ENCODE peak calls at places on chromosome 21, in nine cellular contexts. F is NCI-H2081, R is T-helper 2 cell, U is PC-3, M is Peyer's patch, E is hypothalamus, V is T follicular helper cell, K is adrenal gland, T is mucosa of gallbladder. D is an unnamed sample.

GRCh38 chr21:45364464-45365185 is 40.3 kb upstream of the COL18A1 start:
- DNase-seq in F (no peak), R (no peak), U (no peak), M (no peak), E (no peak), V (no peak), K (peak; percentile 41), T (no peak), D (no peak)

GRCh38 chr21:37257526-37257966 is 9.6 kb downstream of the VPS26C start:
- DNase-seq in F (no peak), R (no peak), U (peak; percentile 47), M (peak; percentile 20), E (no peak), V (no peak), K (peak; percentile 43), T (no peak), D (no peak)

GRCh38 chr21:25835397-25835796 is 100.6 kb downstream of the GABPA start:
- DNase-seq in F (no peak), R (no peak), U (no peak), M (no peak), E (no peak), V (no peak), K (peak; percentile 48), T (no peak), D (no peak)

GRCh38 chr21:33761104-33762036 is 119.1 kb downstream of the ITSN1 start:
- DNase-seq in F (no peak), R (no peak), U (peak; percentile 93), M (no peak), E (no peak), V (no peak), K (no peak), T (peak; percentile 55), D (no peak)

GRCh38 chr21:42666023-42666747 is 12.8 kb downstream of the PDE9A start:
- DNase-seq in F (no peak), R (no peak), U (peak; percentile 29), M (no peak), E (no peak), V (no peak), K (peak; percentile 89), T (no peak), D (no peak)

GRCh38 chr21:46545363-46545762 is 59.5 kb downstream of the S100B start:
- DNase-seq in F (no peak), R (no peak), U (peak; percentile 6), M (no peak), E (no peak), V (no peak), K (no peak), T (no peak), D (no peak)

GRCh38 chr21:32331444-32332305 is 33.0 kb downstream of the MRAP start:
- DNase-seq in F (no peak), R (no peak), U (no peak), M (no peak), E (no peak), V (no peak), K (no peak), T (no peak), D (no peak)

GRCh38 chr21:42162831-42163510 is 56.0 kb upstream of the ABCG1 start:
- DNase-seq in F (no peak), R (no peak), U (peak; percentile 12), M (no peak), E (no peak), V (no peak), K (no peak), T (no peak), D (no peak)

GRCh38 chr21:38661296-38662223 is 144.2 kb upstream of the ETS2 start:
- DNase-seq in F (no peak), R (no peak), U (no peak), M (no peak), E (no peak), V (no peak), K (peak; percentile 33), T (no peak), D (no peak)

GRCh38 chr21:25916226-25916625 is 181.5 kb downstream of the GABPA start:
- DNase-seq in F (no peak), R (no peak), U (peak; percentile 46), M (no peak), E (no peak), V (no peak), K (no peak), T (no peak), D (no peak)

GRCh38 chr21:46150491-46151121 is 4.8 kb downstream of the FTCD start:
- DNase-seq in F (no peak), R (no peak), U (no peak), M (no peak), E (no peak), V (no peak), K (peak; percentile 22), T (no peak), D (no peak)

GRCh38 chr21:44987301-44987885 is 47.6 kb downstream of the SLX9 start:
- DNase-seq in F (no peak), R (no peak), U (no peak), M (no peak), E (no peak), V (no peak), K (peak; percentile 11), T (no peak), D (no peak)

GRCh38 chr21:23968722-23969647 is 1638.3 kb downstream of the MRPL39 start:
- DNase-seq in F (peak; percentile 90), R (no peak), U (peak; percentile 93), M (peak; percentile 80), E (no peak), V (peak; percentile 57), K (peak; percentile 34), T (peak; percentile 36), D (no peak)

GRCh38 chr21:41425954-41426655 is at the start of gene MX1:
- DNase-seq in F (no peak), R (peak; percentile 63), U (peak; percentile 55), M (peak; percentile 88), E (no peak), V (peak; percentile 81), K (peak; percentile 70), T (peak; percentile 74), D (peak; percentile 71)

GRCh38 chr21:38645282-38645681 is 147.0 kb upstream of the ERG start:
- DNase-seq in F (no peak), R (no peak), U (peak; percentile 76), M (no peak), E (no peak), V (no peak), K (no peak), T (no peak), D (no peak)

GRCh38 chr21:39863111-39863510 is 4.1 kb upstream of the PCP4 start:
- DNase-seq in F (peak; percentile 77), R (no peak), U (peak; percentile 59), M (no peak), E (peak; percentile 28), V (no peak), K (no peak), T (peak; percentile 82), D (no peak)

GRCh38 chr21:15617968-15618367 is 111.8 kb upstream of the USP25 start:
- DNase-seq in F (no peak), R (no peak), U (peak; percentile 86), M (no peak), E (no peak), V (no peak), K (no peak), T (no peak), D (no peak)

GRCh38 chr21:29737188-29737587 is 202.6 kb downstream of the GRIK1 start:
- DNase-seq in F (no peak), R (no peak), U (no peak), M (no peak), E (no peak), V (no peak), K (no peak), T (no peak), D (no peak)

GRCh38 chr21:44071359-44072104 is 35.7 kb upstream of the PWP2 start:
- DNase-seq in F (no peak), R (no peak), U (no peak), M (no peak), E (no peak), V (no peak), K (no peak), T (no peak), D (no peak)

GRCh38 chr21:16571594-16571993 is 841.8 kb downstream of the USP25 start:
- DNase-seq in F (no peak), R (no peak), U (no peak), M (no peak), E (no peak), V (no peak), K (no peak), T (no peak), D (no peak)

GRCh38 chr21:33755354-33755753 is 113.1 kb downstream of the ITSN1 start:
- DNase-seq in F (no peak), R (no peak), U (no peak), M (no peak), E (no peak), V (no peak), K (no peak), T (no peak), D (no peak)

GRCh38 chr21:26461500-26461899 is 111.6 kb downstream of the CYYR1 start:
- DNase-seq in F (no peak), R (no peak), U (peak; percentile 30), M (no peak), E (no peak), V (no peak), K (no peak), T (no peak), D (no peak)

GRCh38 chr21:17903029-17903806 is 84.1 kb upstream of the C21orf91 start:
- DNase-seq in F (peak; percentile 35), R (no peak), U (peak; percentile 73), M (no peak), E (no peak), V (no peak), K (no peak), T (no peak), D (no peak)

D was measured in head of caudate nucleus.